ENCODE peak calls at places on chromosomes 3 and 15, in four cellular contexts. F is right cardiac atrium, M is iPS DF 6.9, I is left lung. P is an unnamed sample. For H3K4me1, the result is how much of the 10 kb centered on the place peaks cover.

GRCh38 chr15:99016680-99017321 is 9.2 kb upstream of the PGPEP1L start:
- DNase-seq in F (peak), M (no peak), I (no peak), P (no peak)

GRCh38 chr15:40847225-40847961 is 3.5 kb downstream of the SPINT1 start:
- DNase-seq in F (peak), M (no peak), I (peak), P (peak)

GRCh38 chr3:102163039-102163817 is 271.6 kb upstream of the ZPLD1 start:
- DNase-seq in M (no peak), F (peak), I (no peak), P (peak)

GRCh38 chr3:155960060-155960459 is 89.6 kb downstream of the GMPS start:
- DNase-seq in F (no peak), I (no peak), M (no peak), P (no peak)

GRCh38 chr3:87225659-87226058 is 1.4 kb upstream of the CHMP2B start:
- DNase-seq in I (no peak), F (no peak), M (no peak), P (no peak)

GRCh38 chr3:100018806-100019205 is 95.5 kb downstream of the FILIP1L start:
- DNase-seq in F (no peak), I (no peak), M (no peak), P (no peak)

GRCh38 chr3:14725564-14726420 is 50.9 kb downstream of the C3orf20 start:
- DNase-seq in I (no peak), F (peak), M (no peak), P (no peak)

GRCh38 chr3:177249203-177249602 is 51.9 kb upstream of the TBL1XR1 start:
- DNase-seq in F (no peak), I (no peak), M (no peak), P (no peak)

GRCh38 chr15:68431792-68432401 is at the start of gene ITGA11:
- DNase-seq in F (peak), I (peak), M (no peak), P (peak)

GRCh38 chr3:192188218-192188835 is 539.0 kb downstream of the FGF12 start:
- DNase-seq in F (peak), I (no peak), M (peak), P (peak)

GRCh38 chr15:99719096-99719541 is 14.1 kb downstream of the LYSMD4 start:
- DNase-seq in I (no peak), M (no peak), F (no peak), P (no peak)

GRCh38 chr3:73432021-73432722 is 192.6 kb downstream of the PDZRN3 start:
- DNase-seq in M (peak), I (no peak), F (peak), P (no peak)
- H3K4me1 ChIP-seq in M (under half), I (under half), F (under half), P (under half)

GRCh38 chr3:134904333-134904771 is 109.3 kb downstream of the EPHB1 start:
- DNase-seq in I (no peak), M (no peak), F (no peak), P (no peak)

GRCh38 chr3:134901461-134901860 is 106.4 kb downstream of the EPHB1 start:
- DNase-seq in F (no peak), I (no peak), M (no peak), P (no peak)

GRCh38 chr3:134905647-134905935 is 110.5 kb downstream of the EPHB1 start:
- DNase-seq in M (no peak), F (no peak), I (no peak), P (no peak)

GRCh38 chr3:134904796-134905646 is 110.0 kb downstream of the EPHB1 start:
- DNase-seq in I (no peak), F (no peak), M (no peak), P (no peak)

GRCh38 chr3:134903840-134904239 is 108.8 kb downstream of the EPHB1 start:
- DNase-seq in M (no peak), I (no peak), F (no peak), P (no peak)
- H3K4me3 ChIP-seq in M (no peak), I (no peak), F (no peak), P (no peak)

DNA sequence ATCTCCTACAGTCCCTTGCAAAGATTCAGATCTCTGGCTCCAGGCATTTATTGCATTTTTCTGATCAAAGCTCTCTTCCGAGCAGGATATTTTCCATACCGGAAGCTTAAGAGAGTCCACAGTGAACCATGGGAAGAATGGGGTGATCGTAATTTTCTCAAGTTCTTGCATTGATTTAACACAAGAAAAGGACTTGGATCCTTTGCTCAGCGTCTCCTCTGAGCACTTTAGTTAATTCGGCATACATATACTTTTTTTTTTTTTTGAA is 64.0 kb upstream of the FLNB start:
- DNase-seq in I (no peak), M (no peak), F (no peak), P (no peak)
- H3K27ac ChIP-seq in I (no peak), M (no peak), F (peak), P (no peak)

GRCh38 chr15:65097651-65098263 is 17.2 kb downstream of the UBAP1L start:
- DNase-seq in M (no peak), F (no peak), I (no peak), P (no peak)

GRCh38 chr15:65096481-65097385 is 18.3 kb downstream of the UBAP1L start:
- DNase-seq in M (no peak), F (no peak), I (no peak), P (no peak)

GRCh38 chr15:65094294-65094995 is 17.9 kb downstream of the KBTBD13 start:
- DNase-seq in I (no peak), M (no peak), F (peak), P (peak)

GRCh38 chr15:65095011-65095746 is 18.6 kb downstream of the KBTBD13 start:
- DNase-seq in M (no peak), F (no peak), I (no peak), P (no peak)

GRCh38 chr15:65095747-65096104 is 19.2 kb downstream of the KBTBD13 start:
- DNase-seq in I (no peak), F (no peak), M (no peak), P (no peak)
- H3K4me1 ChIP-seq in I (under half), F (under half), M (under half), P (under half)

GRCh38 chr3:13022348-13023250 is 50.6 kb downstream of the IQSEC1 start:
- DNase-seq in M (no peak), F (peak), I (peak), P (peak)
- H3K4me3 ChIP-seq in M (no peak), F (no peak), I (peak), P (no peak)

GRCh38 chr3:146271180-146271579 is 20.3 kb upstream of the PLSCR4 start:
- DNase-seq in I (no peak), F (no peak), M (no peak), P (no peak)
- H3K27ac ChIP-seq in I (no peak), F (no peak), M (no peak), P (no peak)

GRCh38 chr3:171860830-171861535 is 17.8 kb downstream of the TMEM212 start:
- DNase-seq in M (no peak), F (peak), I (no peak), P (no peak)
- H3K4me1 ChIP-seq in M (under half), F (under half), I (under half), P (under half)

GRCh38 chr15:93067649-93068085 is 21.3 kb downstream of the RGMA start:
- DNase-seq in I (no peak), M (no peak), F (no peak), P (no peak)
- H3K4me3 ChIP-seq in I (no peak), M (no peak), F (no peak), P (no peak)